ENCODE peak calls at places on chromosome 4, in six cellular contexts. M, Q, W, X, F and J are unnamed samples.

GRCh38 chr4:136713140-136713539 is 819.2 kb downstream of the PCDH18 start:
- DNase-seq in W (no peak), M (no peak), X (no peak), Q (no peak), F (no peak), J (no peak)

GRCh38 chr4:48651869-48652447 is 128.1 kb downstream of the FRYL start:
- DNase-seq in X (no peak), F (no peak), W (no peak), Q (no peak), M (no peak), J (no peak)

GRCh38 chr4:8577972-8578371 is 2.2 kb upstream of the GPR78 start:
- DNase-seq in M (no peak), F (no peak), W (no peak), Q (no peak), X (no peak), J (no peak)

GRCh38 chr4:102678107-102678506 is 82.7 kb downstream of the MANBA start:
- DNase-seq in F (no peak), M (no peak), Q (no peak), W (no peak), X (no peak), J (no peak)

GRCh38 chr4:79620627-79621026 is 212.6 kb upstream of the GK2 start:
- DNase-seq in X (no peak), Q (no peak), W (no peak), F (no peak), M (no peak), J (no peak)

GRCh38 chr4:7785017-7785416 is 154.6 kb downstream of the AFAP1 start:
- DNase-seq in W (no peak), Q (no peak), F (no peak), X (no peak), M (no peak), J (no peak)

GRCh38 chr4:74327751-74328150 is 19.5 kb downstream of the EPGN start:
- DNase-seq in X (no peak), W (no peak), Q (no peak), F (no peak), M (no peak), J (no peak)

GRCh38 chr4:81807386-81807785 is 335.7 kb upstream of the RASGEF1B start:
- DNase-seq in X (no peak), Q (no peak), W (no peak), F (no peak), M (no peak), J (no peak)

GRCh38 chr4:113094802-113095201 is 45.3 kb downstream of the ANK2 start:
- DNase-seq in M (no peak), W (no peak), Q (no peak), F (no peak), X (no peak), J (no peak)

GRCh38 chr4:61202100-61202637 is 2.0 kb downstream of the ADGRL3 start:
- DNase-seq in W (no peak), F (no peak), X (no peak), M (no peak), Q (no peak), J (no peak)

GRCh38 chr4:114163051-114163450 is 183.6 kb upstream of the ARSJ start:
- DNase-seq in F (no peak), X (no peak), Q (no peak), W (no peak), M (no peak), J (no peak)

GRCh38 chr4:114156371-114156770 is 176.9 kb upstream of the ARSJ start:
- DNase-seq in M (no peak), Q (no peak), X (no peak), F (no peak), W (no peak), J (no peak)

GRCh38 chr4:114161809-114162208 is 182.4 kb upstream of the ARSJ start:
- DNase-seq in X (no peak), F (no peak), M (no peak), Q (no peak), W (no peak), J (no peak)
- TF ChIP-seq CTCF in X (no peak), F (no peak), M (no peak), Q (no peak), W (no peak), J (no peak)

GRCh38 chr4:6403400-6403685 is 69.1 kb downstream of the PPP2R2C start:
- DNase-seq in X (no peak), W (no peak), F (no peak), Q (no peak), M (no peak), J (no peak)
- H3K27ac ChIP-seq in X (no peak), W (no peak), F (no peak), Q (no peak), M (no peak), J (no peak)

DNA sequence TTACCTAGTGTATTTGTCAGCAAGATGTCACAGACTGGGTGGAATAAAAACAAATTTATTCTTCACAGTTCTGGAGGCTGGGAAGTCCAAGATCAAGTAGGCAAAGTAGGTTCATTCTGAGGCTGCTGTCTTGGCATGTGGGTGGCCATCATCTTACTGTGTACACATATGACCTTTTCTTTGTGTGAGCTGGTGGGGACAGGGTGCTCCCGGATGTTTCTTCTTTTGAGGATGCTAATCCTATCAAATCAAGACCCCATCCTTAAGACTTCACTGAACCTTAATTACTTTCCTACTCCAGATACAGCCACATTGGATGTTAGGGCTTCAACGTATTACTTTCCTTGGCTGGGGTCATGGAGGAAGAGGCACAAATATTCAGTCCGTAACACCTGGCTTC is 74.0 kb downstream of the TLL1 start:
- DNase-seq in F (no peak), X (no peak), W (no peak), Q (no peak), M (no peak), J (no peak)
- H3K4me3 ChIP-seq in F (no peak), X (no peak), W (no peak), Q (no peak), M (no peak), J (no peak)

GRCh38 chr4:39697740-39698423 is at the start of gene UBE2K:
- DNase-seq in X (peak), W (peak), F (peak), M (peak), Q (peak), J (peak)
- TF ChIP-seq CTCF in X (no peak), W (no peak), F (peak), M (no peak), Q (peak), J (no peak)

DNA sequence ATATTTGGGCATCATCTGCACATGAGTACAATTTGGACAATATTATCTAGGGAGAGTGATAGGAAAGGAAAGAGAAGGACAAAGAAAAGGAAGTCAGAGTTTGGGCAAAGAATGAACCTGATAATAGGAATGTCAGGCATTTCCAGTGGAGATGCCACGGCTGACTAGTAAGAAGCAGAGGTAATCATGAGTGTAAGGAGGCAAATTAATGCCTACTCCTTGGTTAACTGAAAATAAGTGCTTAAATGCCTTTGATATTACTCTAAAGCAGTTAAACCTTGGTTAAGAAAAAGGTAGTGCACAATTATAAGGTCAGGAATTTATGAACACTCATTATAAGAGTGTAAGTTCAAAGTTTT is 99.2 kb upstream of the DDIT4L start:
- DNase-seq in X (no peak), F (no peak), M (no peak), W (no peak), Q (no peak), J (no peak)
- H3K27ac ChIP-seq in X (peak), F (no peak), M (no peak), W (no peak), Q (no peak), J (no peak)